ENCODE peak calls at places on chromosomes 2 and 18, in nine cellular contexts. Y is left ventricle myocardium inferior; T is HepG2; R is HCT116; W is CD8-positive, alpha-beta T cell; B is endothelial cell of umbilical vein; L is gastrocnemius medialis; F is OCI-LY7; Z is sigmoid colon. V is an unnamed sample. For H3K4me1, the result is how much of the 10 kb centered on the place peaks cover.

GRCh38 chr2:47699533-47700215 is 83.3 kb upstream of the MSH6 start:
- DNase-seq in F (peak), L (no peak), Z (no peak), W (no peak), R (no peak), B (no peak), Y (no peak), T (no peak), V (no peak)

GRCh38 chr2:66925128-66925527 is 472.0 kb upstream of the ETAA1 start:
- DNase-seq in Y (no peak), R (no peak), T (no peak), F (no peak), Z (no peak), L (no peak), B (peak), W (no peak), V (no peak)

GRCh38 chr2:10811552-10811951 is 1.0 kb downstream of the PDIA6 start:
- DNase-seq in Z (peak), W (no peak), F (no peak), T (no peak), L (no peak), Y (no peak), R (no peak), B (peak), V (no peak)

GRCh38 chr2:166487082-166487654 is 6.9 kb downstream of the SCN7A start:
- DNase-seq in F (no peak), Z (no peak), R (no peak), Y (no peak), L (no peak), W (no peak), B (no peak), T (no peak), V (no peak)

GRCh38 chr18:24273596-24273995 is 124.0 kb downstream of the OSBPL1A start:
- DNase-seq in T (no peak), R (no peak), B (no peak), W (no peak), Y (no peak), F (no peak), L (no peak), Z (no peak), V (no peak)

GRCh38 chr2:174076040-174076439 is 110.9 kb upstream of the SP3 start:
- DNase-seq in Z (no peak), F (no peak), L (no peak), R (no peak), B (no peak), W (no peak), T (no peak), Y (no peak), V (no peak)

GRCh38 chr2:28160986-28161425 is 231.7 kb upstream of the FOSL2 start:
- DNase-seq in Y (no peak), B (no peak), W (no peak), F (no peak), T (no peak), L (no peak), Z (no peak), R (no peak), V (no peak)

GRCh38 chr2:235223011-235223410 is 270.8 kb upstream of the AGAP1 start:
- DNase-seq in W (no peak), T (no peak), Y (no peak), F (no peak), L (no peak), Z (no peak), R (no peak), B (no peak), V (no peak)

GRCh38 chr18:9643549-9643948 is 29.2 kb upstream of the PPP4R1 start:
- DNase-seq in W (no peak), B (peak), F (no peak), Y (no peak), T (peak), R (peak), Z (no peak), L (no peak), V (no peak)

GRCh38 chr2:236286866-236287545 is 22.8 kb upstream of the ASB18 start:
- DNase-seq in R (no peak), T (no peak), F (no peak), W (no peak), B (no peak), L (no peak), Z (no peak), Y (no peak), V (no peak)

GRCh38 chr2:17813742-17814458 is 2.4 kb upstream of the MSGN1 start:
- DNase-seq in Z (no peak), F (peak), L (peak), B (no peak), Y (peak), W (no peak), T (no peak), R (no peak), V (peak)

GRCh38 chr18:6449213-6449612 is 34.5 kb upstream of the L3MBTL4 start:
- DNase-seq in L (no peak), B (no peak), W (no peak), Y (no peak), Z (no peak), F (no peak), R (no peak), T (no peak), V (no peak)

GRCh38 chr2:100706249-100706648 is 113.7 kb upstream of the NPAS2 start:
- DNase-seq in Y (no peak), Z (no peak), B (no peak), R (no peak), W (no peak), T (no peak), F (no peak), L (no peak), V (no peak)

GRCh38 chr2:83786140-83786539 is 672.9 kb downstream of the SUCLG1 start:
- DNase-seq in R (no peak), Y (no peak), T (no peak), F (no peak), Z (no peak), L (no peak), B (no peak), W (no peak), V (no peak)

GRCh38 chr18:79197531-79197930 is 128.3 kb downstream of the ATP9B start:
- DNase-seq in W (no peak), Y (no peak), F (peak), Z (no peak), L (no peak), T (no peak), B (no peak), R (no peak), V (no peak)

GRCh38 chr2:167240671-167241070 is 352.4 kb downstream of the XIRP2 start:
- DNase-seq in Z (no peak), B (no peak), F (no peak), W (no peak), T (no peak), R (no peak), L (no peak), Y (no peak), V (no peak)

GRCh38 chr18:36572135-36572856 is 256.5 kb downstream of the TPGS2 start:
- DNase-seq in R (peak), F (peak), L (peak), B (peak), Z (no peak), W (no peak), T (peak), Y (no peak), V (peak)

GRCh38 chr2:224884188-224884587 is 158.1 kb downstream of the DOCK10 start:
- DNase-seq in R (no peak), F (no peak), L (peak), Y (no peak), B (no peak), W (no peak), Z (no peak), T (no peak), V (no peak)

GRCh38 chr2:84904717-84905174 is 710 bp upstream of the TMSB10 start:
- DNase-seq in Y (peak), F (peak), Z (peak), L (peak), R (no peak), T (no peak), W (peak), B (peak), V (peak)

GRCh38 chr18:78506031-78506461 is 473.6 kb upstream of the SALL3 start:
- DNase-seq in L (no peak), R (no peak), B (no peak), T (peak), Y (no peak), F (no peak), W (no peak), Z (peak), V (no peak)

GRCh38 chr18:48806551-48807261 is 144.1 kb downstream of the SMAD7 start:
- DNase-seq in L (peak), B (no peak), Z (peak), Y (peak), T (no peak), R (peak), F (no peak), W (peak), V (peak)

GRCh38 chr2:9462872-9463697 is 11.3 kb upstream of the IAH1 start:
- DNase-seq in F (no peak), L (no peak), Y (no peak), Z (no peak), B (no peak), R (no peak), W (no peak), T (no peak), V (no peak)

GRCh38 chr2:3463156-3463835 is 56.0 kb downstream of the ADI1 start:
- DNase-seq in Y (no peak), W (no peak), R (no peak), B (no peak), Z (peak), L (peak), F (no peak), T (no peak), V (peak)

GRCh38 chr18:24054130-24054529 is 39.6 kb downstream of the TTC39C start:
- DNase-seq in R (no peak), W (peak), Z (no peak), L (no peak), F (no peak), T (no peak), Y (no peak), B (no peak), V (no peak)

GRCh38 chr18:27887711-27888495 is 289.0 kb downstream of the CDH2 start:
- DNase-seq in B (no peak), Z (no peak), T (no peak), W (no peak), L (no peak), F (no peak), Y (no peak), R (no peak), V (no peak)

GRCh38 chr2:64062840-64063239 is 43.6 kb upstream of the VPS54 start:
- DNase-seq in W (no peak), L (no peak), Z (no peak), Y (no peak), B (peak), F (peak), R (no peak), T (no peak), V (no peak)

GRCh38 chr2:5846881-5847280 is 154.7 kb downstream of the SOX11 start:
- DNase-seq in Z (no peak), L (no peak), T (no peak), R (no peak), Y (no peak), F (no peak), W (no peak), B (no peak), V (no peak)

GRCh38 chr18:27075828-27076227 is 109.3 kb downstream of the CHST9 start:
- DNase-seq in B (no peak), T (no peak), F (no peak), Z (no peak), L (no peak), W (no peak), Y (no peak), R (no peak), V (no peak)

GRCh38 chr2:64439194-64439593 is 14.8 kb upstream of the LGALSL start:
- DNase-seq in F (no peak), T (no peak), Y (no peak), W (no peak), B (no peak), R (no peak), L (no peak), Z (no peak), V (no peak)

DNA sequence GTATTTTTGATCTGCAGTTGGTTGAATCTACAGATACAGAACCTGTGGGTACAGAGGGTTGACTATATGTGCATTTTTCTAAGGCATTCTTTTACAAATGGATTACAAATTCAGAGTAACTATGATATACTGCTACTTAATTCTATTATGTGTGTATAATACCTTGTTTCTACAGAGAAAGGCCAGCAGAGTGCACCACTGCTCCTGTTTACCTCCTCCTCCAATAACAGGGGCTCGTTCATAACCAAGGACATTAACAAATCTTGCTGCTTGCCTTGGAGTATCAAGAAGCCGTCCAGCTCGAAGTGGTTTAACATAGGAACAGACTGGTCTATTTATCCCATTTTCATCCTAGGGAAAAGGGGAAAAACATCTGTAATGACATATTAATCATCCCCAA is 16.4 kb downstream of the CEP76 start:
- DNase-seq in Z (no peak), L (no peak), Y (no peak), B (peak), W (no peak), T (peak), R (peak), F (peak), V (no peak)
- TF ChIP-seq CTCF in Z (no peak), L (no peak), Y (no peak), B (no peak), W (no peak), T (peak), R (peak), F (peak), V (no peak)

GRCh38 chr18:3283908-3284307 is 22.0 kb downstream of the MYL12B start:
- DNase-seq in Y (no peak), F (no peak), Z (no peak), W (no peak), T (no peak), R (no peak), L (no peak), B (no peak), V (no peak)

GRCh38 chr18:3281456-3282400 is 19.8 kb downstream of the MYL12B start:
- DNase-seq in R (peak), F (peak), B (peak), T (peak), Z (no peak), L (no peak), W (no peak), Y (no peak), V (no peak)

GRCh38 chr18:3284501-3284900 is 22.6 kb downstream of the MYL12B start:
- DNase-seq in F (no peak), T (no peak), L (no peak), W (no peak), R (no peak), Y (no peak), B (no peak), Z (no peak), V (no peak)

GRCh38 chr18:3286165-3286564 is 24.2 kb downstream of the MYL12B start:
- DNase-seq in L (no peak), R (no peak), Y (no peak), B (no peak), W (no peak), F (no peak), Z (no peak), T (no peak), V (no peak)

DNA sequence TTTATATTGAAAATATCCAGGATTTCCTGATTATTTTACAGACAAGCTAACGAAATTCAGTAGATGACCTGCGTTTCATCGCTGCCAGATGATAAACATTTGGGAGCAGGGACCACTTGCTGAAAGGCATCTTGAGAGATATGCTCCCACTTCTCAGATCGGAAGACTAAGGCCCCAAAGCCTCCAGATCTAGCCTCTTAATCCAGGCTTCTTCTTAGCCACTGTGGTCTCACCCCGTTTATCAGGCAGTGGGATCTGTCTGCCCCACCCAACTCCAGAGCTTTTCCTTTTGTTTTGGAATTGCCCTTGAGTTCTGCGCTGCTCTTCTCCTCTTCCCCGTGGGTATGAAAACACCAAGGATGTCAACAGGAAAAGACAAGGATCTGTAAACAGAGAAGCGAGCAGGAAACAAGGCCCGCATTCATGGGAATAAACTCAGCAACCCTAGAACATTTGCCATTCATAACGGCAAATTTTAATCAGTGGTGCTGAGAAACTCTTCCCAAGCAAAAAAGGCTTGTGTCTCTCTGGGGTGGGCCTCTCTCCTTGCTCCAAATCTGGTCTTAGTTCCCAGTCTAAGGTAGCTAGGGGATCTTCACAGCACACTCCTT is 21.4 kb downstream of the MYL12B start:
- DNase-seq in Y (no peak), L (no peak), T (no peak), W (no peak), Z (no peak), B (no peak), F (no peak), R (no peak), V (no peak)
- H3K4me1 ChIP-seq in Y (under half), L (under half), T (under half), W (under half), Z (under half), B (under half), F (under half), R (under half), V (under half)

DNA sequence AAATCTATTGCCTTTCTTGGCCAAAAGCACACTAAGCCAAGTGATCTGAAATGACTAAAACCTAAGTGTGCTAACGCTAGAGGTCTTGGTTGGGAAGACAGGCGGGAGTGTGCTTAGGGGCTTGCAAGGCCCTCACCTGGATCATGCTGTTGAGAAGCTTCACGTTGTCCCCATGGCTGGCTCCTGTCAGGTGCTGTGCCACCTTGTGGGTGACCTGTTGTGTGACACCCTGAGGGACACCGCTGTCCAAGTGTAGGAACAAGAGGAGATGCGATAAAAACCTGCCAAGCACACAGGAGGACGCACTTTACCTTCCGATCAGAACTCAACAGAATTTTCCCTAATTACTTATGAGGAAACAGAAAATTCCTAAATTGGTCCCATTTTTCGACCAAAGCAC is 50.8 kb downstream of the EPG5 start:
- DNase-seq in B (no peak), F (peak), Z (no peak), R (no peak), Y (no peak), T (peak), L (no peak), W (no peak), V (no peak)
- TF ChIP-seq CTCF in B (no peak), F (peak), Z (no peak), R (peak), Y (no peak), T (peak), L (no peak), W (no peak), V (no peak)

DNA sequence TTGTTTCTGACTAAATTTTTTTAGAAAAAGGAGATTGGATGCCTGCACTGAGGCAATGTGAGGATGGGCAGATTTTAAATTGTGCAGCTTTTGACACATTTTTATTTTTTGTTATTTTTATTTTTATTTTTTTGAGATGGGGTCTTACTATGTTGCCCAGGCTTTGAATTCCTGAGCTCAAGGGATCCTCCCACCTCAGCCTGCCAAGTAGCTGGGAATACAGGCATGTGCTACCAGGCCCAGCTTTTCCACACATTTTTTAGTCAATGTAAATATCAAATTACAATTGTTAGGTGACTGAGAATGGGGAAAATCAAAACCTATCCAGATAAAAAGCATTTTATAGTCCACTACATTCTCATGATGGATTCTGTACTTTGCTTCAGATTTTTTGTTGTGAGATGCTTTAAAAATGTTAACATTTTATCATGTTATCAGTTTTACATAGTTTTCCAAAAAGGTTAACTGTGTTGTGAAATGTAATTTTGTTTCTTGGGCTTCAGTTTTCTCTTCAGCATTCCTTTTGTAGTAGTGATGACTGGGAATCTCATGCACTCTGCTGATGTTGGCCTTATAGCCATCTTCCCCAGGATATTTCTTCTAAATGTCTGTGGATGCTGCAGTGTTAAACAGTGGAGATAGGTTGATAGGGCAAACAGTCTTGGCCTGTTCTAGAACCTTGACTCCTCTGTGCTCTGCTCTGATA is 41.4 kb downstream of the PKP4 start:
- DNase-seq in T (no peak), B (no peak), W (no peak), F (no peak), L (no peak), Z (no peak), Y (no peak), R (no peak), V (no peak)
- H3K4me1 ChIP-seq in T (half or more), B (under half), W (under half), F (under half), L (under half), Z (under half), Y (half or more), R (under half), V (under half)

GRCh38 chr2:53210538-53210937 is 557.1 kb upstream of the CHAC2 start:
- DNase-seq in Z (no peak), Y (no peak), F (peak), L (no peak), T (no peak), R (peak), W (no peak), B (no peak), V (no peak)
- TF ChIP-seq CTCF in Z (no peak), Y (peak), F (no peak), L (no peak), T (no peak), R (no peak), W (no peak), B (no peak), V (no peak)

V was measured in heart left ventricle.